ENCODE peak calls at places on chromosomes 6 and 20, in seven cellular contexts. E, O, Q, V, G, T and K are unnamed samples.

GRCh38 chr6:34979994-34980393 is 90.9 kb downstream of the ANKS1A start:
- DNase-seq in O (no peak), E (no peak), Q (no peak), V (no peak), G (no peak), T (no peak), K (no peak)

GRCh38 chr6:157655139-157655538 is 167.9 kb upstream of the SNX9 start:
- DNase-seq in T (no peak), G (no peak), V (no peak), O (no peak), Q (no peak), E (no peak), K (no peak)

GRCh38 chr6:30740993-30741784 is 1.3 kb downstream of the FLOT1 start:
- DNase-seq in E (no peak), T (no peak), O (no peak), V (no peak), Q (no peak), G (no peak), K (no peak)

GRCh38 chr6:49979584-49979983 is 10.2 kb upstream of the DEFB113 start:
- DNase-seq in E (no peak), O (no peak), G (no peak), V (no peak), T (no peak), Q (no peak), K (no peak)

GRCh38 chr20:47753571-47754120 is 31.6 kb downstream of the SULF2 start:
- DNase-seq in O (no peak), T (no peak), G (no peak), E (no peak), V (no peak), Q (no peak), K (no peak)

GRCh38 chr20:29878281-29878741 is 1379.2 kb upstream of the DEFB115 start:
- DNase-seq in O (peak; percentile 79), Q (no peak), E (peak; percentile 20), G (no peak), V (no peak), T (no peak), K (no peak)

GRCh38 chr6:52125572-52125971 is 38.2 kb upstream of the PKHD1 start:
- DNase-seq in V (no peak), G (no peak), O (no peak), E (no peak), Q (no peak), T (no peak), K (no peak)

GRCh38 chr6:129163551-129163950 is 280.6 kb downstream of the LAMA2 start:
- DNase-seq in G (no peak), Q (no peak), O (no peak), T (no peak), V (no peak), E (no peak), K (no peak)

GRCh38 chr20:19784511-19785172 is 26.6 kb downstream of the RIN2 start:
- DNase-seq in O (peak; percentile 88), G (peak; percentile 38), T (peak; percentile 78), V (no peak), E (peak; percentile 53), Q (peak; percentile 67), K (peak; percentile 66)

GRCh38 chr6:54515013-54515412 is 206.8 kb downstream of the TINAG start:
- DNase-seq in G (no peak), E (no peak), Q (no peak), T (peak; percentile 14), V (no peak), O (no peak), K (no peak)

GRCh38 chr6:57159127-57159526 is 13.0 kb upstream of the BAG2 start:
- DNase-seq in O (no peak), T (no peak), V (no peak), E (no peak), G (no peak), Q (no peak), K (no peak)

GRCh38 chr20:38032585-38033329 is 499 bp downstream of the TTI1 start:
- DNase-seq in E (no peak), V (no peak), G (no peak), T (no peak), Q (no peak), O (peak; percentile 43), K (no peak)

GRCh38 chr6:11209941-11210340 is 22.5 kb downstream of the NEDD9 start:
- DNase-seq in G (no peak), V (no peak), O (no peak), Q (no peak), E (no peak), T (no peak), K (no peak)

GRCh38 chr20:63957004-63957689 is 931 bp upstream of the UCKL1 start:
- DNase-seq in G (peak; percentile 80), E (peak; percentile 87), O (peak; percentile 89), V (peak; percentile 64), T (peak; percentile 82), Q (no peak), K (no peak)

GRCh38 chr6:100614386-100614785 is 149.7 kb upstream of the SIM1 start:
- DNase-seq in V (no peak), G (no peak), T (no peak), O (no peak), Q (no peak), E (no peak), K (no peak)